ENCODE peak calls at places on chromosome 19, in six cellular contexts. One of them, this sample, is unnamed.

GRCh38 chr19:14093117-14093784 is 2.7 kb upstream of the SAMD1 start:
- DNase-seq in psoas muscle: no peak
- DNase-seq in K562: no peak
- DNase-seq in spleen: no peak
- DNase-seq in IMR-90: no peak
- DNase-seq in ovary: no peak
- DNase-seq in this sample: no peak

GRCh38 chr19:4636151-4636717 is 3.1 kb upstream of the TNFAIP8L1 start:
- DNase-seq in psoas muscle: peak; percentile 82
- DNase-seq in K562: peak; percentile 85
- DNase-seq in spleen: peak; percentile 94
- DNase-seq in IMR-90: peak; percentile 34
- DNase-seq in ovary: peak; percentile 52
- DNase-seq in this sample: peak; percentile 83

GRCh38 chr19:17579523-17580244 is 24.2 kb downstream of the COLGALT1 start:
- DNase-seq in psoas muscle: peak; percentile 75
- DNase-seq in K562: peak; percentile 87
- DNase-seq in spleen: peak; percentile 85
- DNase-seq in IMR-90: peak; percentile 26
- DNase-seq in ovary: peak; percentile 60
- DNase-seq in this sample: peak; percentile 93

GRCh38 chr19:18504886-18505610 is 16.8 kb downstream of the ELL start:
- DNase-seq in psoas muscle: no peak
- DNase-seq in K562: no peak
- DNase-seq in spleen: no peak
- DNase-seq in IMR-90: no peak
- DNase-seq in ovary: no peak
- DNase-seq in this sample: no peak

GRCh38 chr19:1985588-1986356 is 29.7 kb downstream of the BTBD2 start:
- DNase-seq in psoas muscle: no peak
- DNase-seq in K562: no peak
- DNase-seq in spleen: no peak
- DNase-seq in IMR-90: no peak
- DNase-seq in ovary: no peak
- DNase-seq in this sample: no peak

GRCh38 chr19:56110515-56111448 is 10.3 kb downstream of the ZNF787 start:
- DNase-seq in psoas muscle: peak; percentile 65
- DNase-seq in K562: no peak
- DNase-seq in spleen: peak; percentile 89
- DNase-seq in IMR-90: peak; percentile 39
- DNase-seq in ovary: peak; percentile 83
- DNase-seq in this sample: no peak

GRCh38 chr19:3471954-3472655 is 8.2 kb downstream of the SMIM24 start:
- DNase-seq in psoas muscle: peak; percentile 76
- DNase-seq in K562: peak; percentile 81
- DNase-seq in spleen: no peak
- DNase-seq in IMR-90: no peak
- DNase-seq in ovary: no peak
- DNase-seq in this sample: peak; percentile 50

GRCh38 chr19:37594982-37595382 is 306 bp downstream of the ZNF540 start:
- DNase-seq in psoas muscle: peak; percentile 81
- DNase-seq in K562: peak; percentile 32
- DNase-seq in spleen: peak; percentile 87
- DNase-seq in IMR-90: peak; percentile 58
- DNase-seq in ovary: peak; percentile 64
- DNase-seq in this sample: no peak

GRCh38 chr19:39469567-39469966 is 11.1 kb upstream of the TIMM50 start:
- DNase-seq in psoas muscle: peak; percentile 33
- DNase-seq in K562: no peak
- DNase-seq in spleen: no peak
- DNase-seq in IMR-90: no peak
- DNase-seq in ovary: no peak
- DNase-seq in this sample: no peak

GRCh38 chr19:48703316-48703715 is 7.5 kb downstream of the FUT2 start:
- DNase-seq in psoas muscle: no peak
- DNase-seq in K562: no peak
- DNase-seq in spleen: no peak
- DNase-seq in IMR-90: no peak
- DNase-seq in ovary: no peak
- DNase-seq in this sample: no peak

GRCh38 chr19:30733826-30734550 is 361.8 kb downstream of the ZNF536 start:
- DNase-seq in psoas muscle: no peak
- DNase-seq in K562: no peak
- DNase-seq in spleen: no peak
- DNase-seq in IMR-90: no peak
- DNase-seq in ovary: peak; percentile 22
- DNase-seq in this sample: no peak

GRCh38 chr19:11324748-11325389 is 14.6 kb downstream of the RAB3D start:
- DNase-seq in psoas muscle: no peak
- DNase-seq in K562: no peak
- DNase-seq in spleen: no peak
- DNase-seq in IMR-90: no peak
- DNase-seq in ovary: peak; percentile 28
- DNase-seq in this sample: peak; percentile 26

GRCh38 chr19:18741566-18742121 is 49.5 kb downstream of the COMP start:
- DNase-seq in psoas muscle: peak; percentile 75
- DNase-seq in K562: no peak
- DNase-seq in spleen: no peak
- DNase-seq in IMR-90: no peak
- DNase-seq in ovary: no peak
- DNase-seq in this sample: no peak

GRCh38 chr19:47390533-47391488 is 28.5 kb downstream of the MEIS3 start:
- DNase-seq in psoas muscle: peak; percentile 15
- DNase-seq in K562: no peak
- DNase-seq in spleen: no peak
- DNase-seq in IMR-90: no peak
- DNase-seq in ovary: no peak
- DNase-seq in this sample: no peak

GRCh38 chr19:38735257-38735686 is 9.0 kb downstream of the CAPN12 start:
- DNase-seq in psoas muscle: peak; percentile 67
- DNase-seq in K562: peak; percentile 61
- DNase-seq in spleen: peak; percentile 90
- DNase-seq in IMR-90: no peak
- DNase-seq in ovary: no peak
- DNase-seq in this sample: no peak

GRCh38 chr19:5553892-5554291 is 13.9 kb downstream of the TINCR start:
- DNase-seq in psoas muscle: no peak
- DNase-seq in K562: no peak
- DNase-seq in spleen: no peak
- DNase-seq in IMR-90: no peak
- DNase-seq in ovary: no peak
- DNase-seq in this sample: peak; percentile 59

GRCh38 chr19:44725684-44726083 is 22.8 kb upstream of the BCL3 start:
- DNase-seq in psoas muscle: no peak
- DNase-seq in K562: peak; percentile 38
- DNase-seq in spleen: no peak
- DNase-seq in IMR-90: no peak
- DNase-seq in ovary: no peak
- DNase-seq in this sample: no peak

GRCh38 chr19:44726465-44726864 is 22.0 kb upstream of the BCL3 start:
- DNase-seq in psoas muscle: no peak
- DNase-seq in K562: no peak
- DNase-seq in spleen: no peak
- DNase-seq in IMR-90: no peak
- DNase-seq in ovary: no peak
- DNase-seq in this sample: no peak

GRCh38 chr19:44723299-44723951 is 24.5 kb downstream of the CEACAM16 start:
- DNase-seq in psoas muscle: no peak
- DNase-seq in K562: no peak
- DNase-seq in spleen: peak; percentile 84
- DNase-seq in IMR-90: no peak
- DNase-seq in ovary: no peak
- DNase-seq in this sample: no peak

GRCh38 chr19:44723952-44724319 is 24.6 kb upstream of the BCL3 start:
- DNase-seq in psoas muscle: peak; percentile 90
- DNase-seq in K562: peak; percentile 86
- DNase-seq in spleen: peak; percentile 95
- DNase-seq in IMR-90: peak; percentile 73
- DNase-seq in ovary: peak; percentile 71
- DNase-seq in this sample: peak; percentile 77

GRCh38 chr19:44725251-44725650 is 23.3 kb upstream of the BCL3 start:
- DNase-seq in psoas muscle: no peak
- DNase-seq in K562: peak; percentile 50
- DNase-seq in spleen: peak; percentile 81
- DNase-seq in IMR-90: no peak
- DNase-seq in ovary: no peak
- DNase-seq in this sample: no peak
- H3K4me1 ChIP-seq in psoas muscle: peaks cover 6% of the 10 kb centered on the region
- H3K4me1 ChIP-seq in K562: peaks cover 20% of the 10 kb centered on the region
- H3K4me1 ChIP-seq in spleen: peaks cover 48% of the 10 kb centered on the region
- H3K4me1 ChIP-seq in IMR-90: peaks cover 10% of the 10 kb centered on the region
- H3K4me1 ChIP-seq in ovary: peaks cover 8% of the 10 kb centered on the region
- H3K4me1 ChIP-seq in this sample: no peaks in the 10 kb centered on the region

GRCh38 chr19:43534811-43535761 is 2.1 kb downstream of the ZNF575 start:
- DNase-seq in psoas muscle: peak; percentile 85
- DNase-seq in K562: peak; percentile 33
- DNase-seq in spleen: peak; percentile 87
- DNase-seq in IMR-90: peak; percentile 61
- DNase-seq in ovary: peak; percentile 68
- DNase-seq in this sample: peak; percentile 75
- TF ChIP-seq CTCF in psoas muscle: peak; percentile 50
- TF ChIP-seq CTCF in K562: peak; percentile 54
- TF ChIP-seq CTCF in spleen: peak; percentile 65
- TF ChIP-seq CTCF in IMR-90: peak; percentile 63
- TF ChIP-seq CTCF in ovary: peak; percentile 23
- TF ChIP-seq CTCF in this sample: peak; percentile 66

GRCh38 chr19:16067205-16067938 is 8.9 kb upstream of the TPM4 start:
- DNase-seq in psoas muscle: peak; percentile 60
- DNase-seq in K562: no peak
- DNase-seq in spleen: peak; percentile 83
- DNase-seq in IMR-90: peak; percentile 87
- DNase-seq in ovary: peak; percentile 80
- DNase-seq in this sample: no peak
- H3K4me1 ChIP-seq in psoas muscle: no peaks in the 10 kb centered on the region
- H3K4me1 ChIP-seq in K562: peaks cover 39% of the 10 kb centered on the region
- H3K4me1 ChIP-seq in spleen: peaks cover 43% of the 10 kb centered on the region
- H3K4me1 ChIP-seq in IMR-90: peaks cover 19% of the 10 kb centered on the region
- H3K4me1 ChIP-seq in ovary: no peaks in the 10 kb centered on the region
- H3K4me1 ChIP-seq in this sample: no peaks in the 10 kb centered on the region

GRCh38 chr19:33427801-33428626 is 54.5 kb downstream of the CEBPG start:
- DNase-seq in psoas muscle: peak; percentile 19
- DNase-seq in K562: no peak
- DNase-seq in spleen: peak; percentile 48
- DNase-seq in IMR-90: no peak
- DNase-seq in ovary: no peak
- DNase-seq in this sample: no peak
- TF ChIP-seq CTCF in psoas muscle: no peak
- TF ChIP-seq CTCF in K562: no peak
- TF ChIP-seq CTCF in spleen: no peak
- TF ChIP-seq CTCF in IMR-90: no peak
- TF ChIP-seq CTCF in ovary: no peak
- TF ChIP-seq CTCF in this sample: no peak